ENCODE peak calls at places on chromosome 3, in four cellular contexts. U is HT1080, X is ELR, L is AG10803. V is an unnamed sample.

GRCh38 chr3:134446800-134447199 is 39.0 kb downstream of the ANAPC13 start:
- DNase-seq in U (peak; percentile 82), X (peak; percentile 71), L (peak; percentile 85), V (no peak)

GRCh38 chr3:12574656-12575055 is 17.8 kb downstream of the MKRN2 start:
- DNase-seq in L (no peak), U (no peak), X (no peak), V (no peak)

GRCh38 chr3:156360992-156361391 is 193.9 kb downstream of the SSR3 start:
- DNase-seq in U (no peak), L (no peak), X (no peak), V (no peak)

GRCh38 chr3:133578548-133579191 is 5.2 kb downstream of the CDV3 start:
- DNase-seq in X (peak; percentile 74), U (peak; percentile 77), L (peak; percentile 40), V (no peak)

GRCh38 chr3:124981472-124981871 is 46.9 kb upstream of the MUC13 start:
- DNase-seq in U (no peak), X (no peak), L (no peak), V (no peak)

GRCh38 chr3:9770276-9770812 is 597 bp upstream of the CAMK1 start:
- DNase-seq in X (no peak), L (peak; percentile 26), U (no peak), V (peak; percentile 88)

GRCh38 chr3:99648091-99648490 is 9.7 kb downstream of the COL8A1 start:
- DNase-seq in L (peak; percentile 60), X (peak; percentile 81), U (peak; percentile 59), V (no peak)

GRCh38 chr3:133412511-133413165 is 12.8 kb downstream of the BFSP2 start:
- DNase-seq in X (peak; percentile 83), U (peak; percentile 62), L (peak; percentile 67), V (no peak)

GRCh38 chr3:109930592-109930991 is 593.2 kb upstream of the DPPA4 start:
- DNase-seq in U (peak; percentile 49), L (no peak), X (peak; percentile 42), V (no peak)

GRCh38 chr3:151580592-151580991 is 119.7 kb upstream of the IGSF10 start:
- DNase-seq in L (peak; percentile 98), X (peak; percentile 65), U (peak; percentile 52), V (no peak)

GRCh38 chr3:32493437-32494414 is 8.9 kb downstream of the CMTM6 start:
- DNase-seq in X (peak; percentile 52), L (no peak), U (no peak), V (no peak)